ENCODE peak calls at places on chromosome 2, in ten cellular contexts. One of them, this sample, is unnamed.

GRCh38 chr2:105487142-105488069 is 88.6 kb upstream of the FHL2 start:
- DNase-seq in heart left ventricle: peak
- DNase-seq in lower lobe of right lung: no peak
- DNase-seq in mammary epithelial cell: no peak
- DNase-seq in fibroblast of lung: peak
- DNase-seq in fibroblast of pulmonary artery: peak
- DNase-seq in hepatocyte: no peak
- DNase-seq in GM12864: no peak
- DNase-seq in naive thymus-derived CD4-positive, alpha-beta T cell: no peak
- DNase-seq in aorta: no peak
- DNase-seq in this sample: peak

GRCh38 chr2:96240341-96241038 is 25.3 kb downstream of the TMEM127 start:
- DNase-seq in heart left ventricle: no peak
- DNase-seq in lower lobe of right lung: no peak
- DNase-seq in mammary epithelial cell: peak
- DNase-seq in fibroblast of lung: no peak
- DNase-seq in fibroblast of pulmonary artery: no peak
- DNase-seq in hepatocyte: no peak
- DNase-seq in GM12864: no peak
- DNase-seq in naive thymus-derived CD4-positive, alpha-beta T cell: no peak
- DNase-seq in aorta: no peak
- DNase-seq in this sample: no peak

GRCh38 chr2:109222825-109223471 is 93.9 kb downstream of the SH3RF3 start:
- DNase-seq in heart left ventricle: no peak
- DNase-seq in lower lobe of right lung: no peak
- DNase-seq in mammary epithelial cell: no peak
- DNase-seq in fibroblast of lung: no peak
- DNase-seq in fibroblast of pulmonary artery: no peak
- DNase-seq in hepatocyte: no peak
- DNase-seq in GM12864: no peak
- DNase-seq in naive thymus-derived CD4-positive, alpha-beta T cell: no peak
- DNase-seq in aorta: no peak
- DNase-seq in this sample: no peak

GRCh38 chr2:33406622-33407021 is 69.8 kb upstream of the RASGRP3 start:
- DNase-seq in heart left ventricle: no peak
- DNase-seq in lower lobe of right lung: no peak
- DNase-seq in mammary epithelial cell: peak
- DNase-seq in fibroblast of lung: no peak
- DNase-seq in fibroblast of pulmonary artery: no peak
- DNase-seq in hepatocyte: no peak
- DNase-seq in GM12864: no peak
- DNase-seq in naive thymus-derived CD4-positive, alpha-beta T cell: no peak
- DNase-seq in aorta: no peak
- DNase-seq in this sample: no peak

GRCh38 chr2:78985558-78985957 is 39.9 kb upstream of the REG3G start:
- DNase-seq in heart left ventricle: no peak
- DNase-seq in lower lobe of right lung: no peak
- DNase-seq in mammary epithelial cell: no peak
- DNase-seq in fibroblast of lung: no peak
- DNase-seq in fibroblast of pulmonary artery: no peak
- DNase-seq in hepatocyte: no peak
- DNase-seq in GM12864: no peak
- DNase-seq in naive thymus-derived CD4-positive, alpha-beta T cell: no peak
- DNase-seq in aorta: no peak
- DNase-seq in this sample: no peak

GRCh38 chr2:64839844-64840243 is 149.4 kb upstream of the SLC1A4 start:
- DNase-seq in heart left ventricle: no peak
- DNase-seq in lower lobe of right lung: no peak
- DNase-seq in mammary epithelial cell: no peak
- DNase-seq in fibroblast of lung: peak
- DNase-seq in fibroblast of pulmonary artery: no peak
- DNase-seq in hepatocyte: no peak
- DNase-seq in GM12864: peak
- DNase-seq in naive thymus-derived CD4-positive, alpha-beta T cell: no peak
- DNase-seq in aorta: peak
- DNase-seq in this sample: no peak

GRCh38 chr2:217000406-217000805 is 140.5 kb upstream of the TNP1 start:
- DNase-seq in heart left ventricle: no peak
- DNase-seq in lower lobe of right lung: no peak
- DNase-seq in mammary epithelial cell: no peak
- DNase-seq in fibroblast of lung: no peak
- DNase-seq in fibroblast of pulmonary artery: no peak
- DNase-seq in hepatocyte: no peak
- DNase-seq in GM12864: no peak
- DNase-seq in naive thymus-derived CD4-positive, alpha-beta T cell: no peak
- DNase-seq in aorta: no peak
- DNase-seq in this sample: no peak

GRCh38 chr2:88669371-88670214 is 21.9 kb upstream of the RPIA start:
- DNase-seq in heart left ventricle: no peak
- DNase-seq in lower lobe of right lung: no peak
- DNase-seq in mammary epithelial cell: peak
- DNase-seq in fibroblast of lung: peak
- DNase-seq in fibroblast of pulmonary artery: peak
- DNase-seq in hepatocyte: peak
- DNase-seq in GM12864: peak
- DNase-seq in naive thymus-derived CD4-positive, alpha-beta T cell: no peak
- DNase-seq in aorta: no peak
- DNase-seq in this sample: peak

GRCh38 chr2:137748533-137748932 is 215.7 kb upstream of the HNMT start:
- DNase-seq in heart left ventricle: no peak
- DNase-seq in lower lobe of right lung: no peak
- DNase-seq in mammary epithelial cell: no peak
- DNase-seq in fibroblast of lung: no peak
- DNase-seq in fibroblast of pulmonary artery: no peak
- DNase-seq in hepatocyte: peak
- DNase-seq in GM12864: no peak
- DNase-seq in naive thymus-derived CD4-positive, alpha-beta T cell: no peak
- DNase-seq in aorta: no peak
- DNase-seq in this sample: no peak

GRCh38 chr2:61011649-61012048 is 5.9 kb upstream of the PEX13 start:
- DNase-seq in heart left ventricle: no peak
- DNase-seq in lower lobe of right lung: no peak
- DNase-seq in mammary epithelial cell: no peak
- DNase-seq in fibroblast of lung: peak
- DNase-seq in fibroblast of pulmonary artery: peak
- DNase-seq in hepatocyte: no peak
- DNase-seq in GM12864: no peak
- DNase-seq in naive thymus-derived CD4-positive, alpha-beta T cell: no peak
- DNase-seq in aorta: no peak
- DNase-seq in this sample: peak

GRCh38 chr2:219445220-219445631 is 10.6 kb downstream of the SPEG start:
- DNase-seq in heart left ventricle: peak
- DNase-seq in lower lobe of right lung: no peak
- DNase-seq in mammary epithelial cell: no peak
- DNase-seq in fibroblast of lung: no peak
- DNase-seq in fibroblast of pulmonary artery: no peak
- DNase-seq in hepatocyte: no peak
- DNase-seq in GM12864: no peak
- DNase-seq in naive thymus-derived CD4-positive, alpha-beta T cell: no peak
- DNase-seq in aorta: no peak
- DNase-seq in this sample: no peak
- H3K4me3 ChIP-seq in heart left ventricle: no peak
- H3K4me3 ChIP-seq in lower lobe of right lung: no peak
- H3K4me3 ChIP-seq in mammary epithelial cell: peak
- H3K4me3 ChIP-seq in fibroblast of lung: no peak
- H3K4me3 ChIP-seq in fibroblast of pulmonary artery: no peak
- H3K4me3 ChIP-seq in hepatocyte: no peak
- H3K4me3 ChIP-seq in GM12864: no peak
- H3K4me3 ChIP-seq in naive thymus-derived CD4-positive, alpha-beta T cell: no peak
- H3K4me3 ChIP-seq in aorta: peak
- H3K4me3 ChIP-seq in this sample: no peak

GRCh38 chr2:189177441-189177840 is 2.1 kb downstream of the COL5A2 start:
- DNase-seq in heart left ventricle: no peak
- DNase-seq in lower lobe of right lung: no peak
- DNase-seq in mammary epithelial cell: no peak
- DNase-seq in fibroblast of lung: no peak
- DNase-seq in fibroblast of pulmonary artery: no peak
- DNase-seq in hepatocyte: no peak
- DNase-seq in GM12864: no peak
- DNase-seq in naive thymus-derived CD4-positive, alpha-beta T cell: no peak
- DNase-seq in aorta: no peak
- DNase-seq in this sample: no peak

GRCh38 chr2:189179607-189179979 is at the start of gene COL5A2:
- DNase-seq in heart left ventricle: peak
- DNase-seq in lower lobe of right lung: no peak
- DNase-seq in mammary epithelial cell: peak
- DNase-seq in fibroblast of lung: peak
- DNase-seq in fibroblast of pulmonary artery: peak
- DNase-seq in hepatocyte: peak
- DNase-seq in GM12864: no peak
- DNase-seq in naive thymus-derived CD4-positive, alpha-beta T cell: no peak
- DNase-seq in aorta: peak
- DNase-seq in this sample: peak

GRCh38 chr2:189178007-189178406 is 1.6 kb downstream of the COL5A2 start:
- DNase-seq in heart left ventricle: no peak
- DNase-seq in lower lobe of right lung: no peak
- DNase-seq in mammary epithelial cell: peak
- DNase-seq in fibroblast of lung: peak
- DNase-seq in fibroblast of pulmonary artery: peak
- DNase-seq in hepatocyte: peak
- DNase-seq in GM12864: no peak
- DNase-seq in naive thymus-derived CD4-positive, alpha-beta T cell: no peak
- DNase-seq in aorta: no peak
- DNase-seq in this sample: peak

GRCh38 chr2:189178726-189179606 is 595 bp downstream of the COL5A2 start:
- DNase-seq in heart left ventricle: no peak
- DNase-seq in lower lobe of right lung: no peak
- DNase-seq in mammary epithelial cell: peak
- DNase-seq in fibroblast of lung: peak
- DNase-seq in fibroblast of pulmonary artery: peak
- DNase-seq in hepatocyte: peak
- DNase-seq in GM12864: no peak
- DNase-seq in naive thymus-derived CD4-positive, alpha-beta T cell: no peak
- DNase-seq in aorta: peak
- DNase-seq in this sample: peak

DNA sequence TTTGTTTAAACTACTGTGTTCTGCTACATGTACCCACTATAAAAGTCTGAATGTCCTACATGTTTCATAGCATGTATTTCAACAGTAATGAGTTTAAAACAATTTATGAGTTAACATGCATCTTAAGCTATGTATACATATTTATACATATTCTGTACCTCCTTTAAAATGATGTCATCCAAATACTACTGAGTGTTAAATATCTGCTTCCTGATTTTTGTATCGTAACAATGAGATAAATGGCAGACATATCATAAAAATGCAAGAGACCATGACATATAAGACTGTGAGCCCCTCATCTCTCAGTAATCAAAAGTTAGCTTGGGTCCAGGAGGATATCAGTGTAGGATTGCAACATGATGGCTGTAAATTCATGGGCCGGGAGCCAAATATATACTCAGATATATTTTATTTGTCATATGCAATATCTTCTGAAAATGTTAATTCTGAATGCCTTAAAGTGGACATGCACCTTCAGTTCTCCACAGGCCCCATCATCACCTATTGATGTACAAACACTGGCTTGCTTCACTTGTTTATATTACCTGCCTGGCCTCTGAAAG is 3.6 kb downstream of the COL5A2 start:
- DNase-seq in heart left ventricle: no peak
- DNase-seq in lower lobe of right lung: no peak
- DNase-seq in mammary epithelial cell: no peak
- DNase-seq in fibroblast of lung: peak
- DNase-seq in fibroblast of pulmonary artery: peak
- DNase-seq in hepatocyte: no peak
- DNase-seq in GM12864: no peak
- DNase-seq in naive thymus-derived CD4-positive, alpha-beta T cell: no peak
- DNase-seq in aorta: no peak
- DNase-seq in this sample: no peak
- H3K4me3 ChIP-seq in heart left ventricle: peak
- H3K4me3 ChIP-seq in lower lobe of right lung: peak
- H3K4me3 ChIP-seq in mammary epithelial cell: no peak
- H3K4me3 ChIP-seq in fibroblast of lung: peak
- H3K4me3 ChIP-seq in fibroblast of pulmonary artery: peak
- H3K4me3 ChIP-seq in hepatocyte: peak
- H3K4me3 ChIP-seq in GM12864: no peak
- H3K4me3 ChIP-seq in naive thymus-derived CD4-positive, alpha-beta T cell: no peak
- H3K4me3 ChIP-seq in aorta: peak
- H3K4me3 ChIP-seq in this sample: peak

GRCh38 chr2:15943378-15943851 is 3.1 kb downstream of the MYCN start:
- DNase-seq in heart left ventricle: no peak
- DNase-seq in lower lobe of right lung: no peak
- DNase-seq in mammary epithelial cell: no peak
- DNase-seq in fibroblast of lung: no peak
- DNase-seq in fibroblast of pulmonary artery: no peak
- DNase-seq in hepatocyte: peak
- DNase-seq in GM12864: no peak
- DNase-seq in naive thymus-derived CD4-positive, alpha-beta T cell: no peak
- DNase-seq in aorta: no peak
- DNase-seq in this sample: no peak

GRCh38 chr2:15941970-15942710 is 1.8 kb downstream of the MYCN start:
- DNase-seq in heart left ventricle: no peak
- DNase-seq in lower lobe of right lung: no peak
- DNase-seq in mammary epithelial cell: peak
- DNase-seq in fibroblast of lung: no peak
- DNase-seq in fibroblast of pulmonary artery: no peak
- DNase-seq in hepatocyte: peak
- DNase-seq in GM12864: no peak
- DNase-seq in naive thymus-derived CD4-positive, alpha-beta T cell: no peak
- DNase-seq in aorta: no peak
- DNase-seq in this sample: no peak

GRCh38 chr2:15942711-15943345 is 2.5 kb downstream of the MYCN start:
- DNase-seq in heart left ventricle: no peak
- DNase-seq in lower lobe of right lung: no peak
- DNase-seq in mammary epithelial cell: no peak
- DNase-seq in fibroblast of lung: no peak
- DNase-seq in fibroblast of pulmonary artery: no peak
- DNase-seq in hepatocyte: no peak
- DNase-seq in GM12864: no peak
- DNase-seq in naive thymus-derived CD4-positive, alpha-beta T cell: no peak
- DNase-seq in aorta: no peak
- DNase-seq in this sample: no peak

GRCh38 chr2:15944325-15945017 is 4.1 kb downstream of the MYCN start:
- DNase-seq in heart left ventricle: no peak
- DNase-seq in lower lobe of right lung: no peak
- DNase-seq in mammary epithelial cell: no peak
- DNase-seq in fibroblast of lung: no peak
- DNase-seq in fibroblast of pulmonary artery: no peak
- DNase-seq in hepatocyte: no peak
- DNase-seq in GM12864: no peak
- DNase-seq in naive thymus-derived CD4-positive, alpha-beta T cell: no peak
- DNase-seq in aorta: no peak
- DNase-seq in this sample: no peak

GRCh38 chr2:15943914-15944313 is 3.6 kb downstream of the MYCN start:
- DNase-seq in heart left ventricle: no peak
- DNase-seq in lower lobe of right lung: no peak
- DNase-seq in mammary epithelial cell: peak
- DNase-seq in fibroblast of lung: peak
- DNase-seq in fibroblast of pulmonary artery: peak
- DNase-seq in hepatocyte: peak
- DNase-seq in GM12864: no peak
- DNase-seq in naive thymus-derived CD4-positive, alpha-beta T cell: no peak
- DNase-seq in aorta: no peak
- DNase-seq in this sample: peak
- H3K4me3 ChIP-seq in heart left ventricle: peak
- H3K4me3 ChIP-seq in lower lobe of right lung: no peak
- H3K4me3 ChIP-seq in mammary epithelial cell: no peak
- H3K4me3 ChIP-seq in fibroblast of lung: no peak
- H3K4me3 ChIP-seq in fibroblast of pulmonary artery: no peak
- H3K4me3 ChIP-seq in hepatocyte: peak
- H3K4me3 ChIP-seq in GM12864: no peak
- H3K4me3 ChIP-seq in naive thymus-derived CD4-positive, alpha-beta T cell: no peak
- H3K4me3 ChIP-seq in aorta: no peak
- H3K4me3 ChIP-seq in this sample: no peak

GRCh38 chr2:66443977-66444855 is 9.3 kb downstream of the MEIS1 start:
- DNase-seq in heart left ventricle: no peak
- DNase-seq in lower lobe of right lung: peak
- DNase-seq in mammary epithelial cell: no peak
- DNase-seq in fibroblast of lung: peak
- DNase-seq in fibroblast of pulmonary artery: peak
- DNase-seq in hepatocyte: no peak
- DNase-seq in GM12864: no peak
- DNase-seq in naive thymus-derived CD4-positive, alpha-beta T cell: no peak
- DNase-seq in aorta: peak
- DNase-seq in this sample: peak
- H3K4me3 ChIP-seq in heart left ventricle: peak
- H3K4me3 ChIP-seq in lower lobe of right lung: peak
- H3K4me3 ChIP-seq in mammary epithelial cell: no peak
- H3K4me3 ChIP-seq in fibroblast of lung: peak
- H3K4me3 ChIP-seq in fibroblast of pulmonary artery: peak
- H3K4me3 ChIP-seq in hepatocyte: no peak
- H3K4me3 ChIP-seq in GM12864: no peak
- H3K4me3 ChIP-seq in naive thymus-derived CD4-positive, alpha-beta T cell: no peak
- H3K4me3 ChIP-seq in aorta: peak
- H3K4me3 ChIP-seq in this sample: no peak